ENCODE peak calls at places on chromosomes 12 and 14, in six cellular contexts. One of them, this sample, is unnamed.

GRCh38 chr14:61126083-61126962 is 145.3 kb downstream of the SLC38A6 start:
- DNase-seq in uterus: no peak
- DNase-seq in lower lobe of right lung: no peak
- DNase-seq in psoas muscle: peak; percentile 89
- DNase-seq in RWPE2: no peak
- DNase-seq in lung: no peak
- DNase-seq in this sample: no peak

GRCh38 chr12:65892905-65893304 is 68.6 kb downstream of the HMGA2 start:
- DNase-seq in lung: no peak
- DNase-seq in uterus: no peak
- DNase-seq in psoas muscle: no peak
- DNase-seq in lower lobe of right lung: no peak
- DNase-seq in RWPE2: no peak
- DNase-seq in this sample: no peak

GRCh38 chr14:74792249-74793039 is 29.3 kb downstream of the YLPM1 start:
- DNase-seq in RWPE2: no peak
- DNase-seq in lung: no peak
- DNase-seq in lower lobe of right lung: no peak
- DNase-seq in uterus: no peak
- DNase-seq in psoas muscle: no peak
- DNase-seq in this sample: no peak

GRCh38 chr12:39417916-39418315 is 25.0 kb downstream of the KIF21A start:
- DNase-seq in lung: no peak
- DNase-seq in psoas muscle: no peak
- DNase-seq in RWPE2: no peak
- DNase-seq in lower lobe of right lung: no peak
- DNase-seq in uterus: no peak
- DNase-seq in this sample: no peak

GRCh38 chr12:121620328-121620891 is 5.9 kb upstream of the ORAI1 start:
- DNase-seq in psoas muscle: no peak
- DNase-seq in uterus: no peak
- DNase-seq in RWPE2: no peak
- DNase-seq in lower lobe of right lung: no peak
- DNase-seq in lung: no peak
- DNase-seq in this sample: no peak

GRCh38 chr12:69087986-69088385 is 151.4 kb upstream of the CPSF6 start:
- DNase-seq in uterus: no peak
- DNase-seq in lung: no peak
- DNase-seq in lower lobe of right lung: no peak
- DNase-seq in psoas muscle: no peak
- DNase-seq in RWPE2: no peak
- DNase-seq in this sample: no peak

GRCh38 chr14:92437729-92438280 is 75.8 kb upstream of the RIN3 start:
- DNase-seq in psoas muscle: no peak
- DNase-seq in lower lobe of right lung: no peak
- DNase-seq in uterus: no peak
- DNase-seq in lung: no peak
- DNase-seq in RWPE2: no peak
- DNase-seq in this sample: no peak

GRCh38 chr14:22388669-22389625 is 200.1 kb downstream of the DAD1 start:
- DNase-seq in psoas muscle: no peak
- DNase-seq in uterus: peak; percentile 34
- DNase-seq in RWPE2: no peak
- DNase-seq in lung: no peak
- DNase-seq in lower lobe of right lung: no peak
- DNase-seq in this sample: no peak

GRCh38 chr12:66403746-66404145 is 101.5 kb downstream of the HELB start:
- DNase-seq in RWPE2: no peak
- DNase-seq in lower lobe of right lung: no peak
- DNase-seq in psoas muscle: no peak
- DNase-seq in lung: no peak
- DNase-seq in uterus: no peak
- DNase-seq in this sample: no peak

GRCh38 chr12:69014047-69014446 is 81.1 kb upstream of the CPM start:
- DNase-seq in psoas muscle: no peak
- DNase-seq in lower lobe of right lung: no peak
- DNase-seq in uterus: no peak
- DNase-seq in RWPE2: no peak
- DNase-seq in lung: no peak
- DNase-seq in this sample: no peak

GRCh38 chr12:100199347-100200136 is 1.1 kb upstream of the ACTR6 start:
- DNase-seq in RWPE2: peak; percentile 76
- DNase-seq in uterus: peak; percentile 51
- DNase-seq in psoas muscle: peak; percentile 87
- DNase-seq in lower lobe of right lung: peak; percentile 88
- DNase-seq in lung: peak; percentile 85
- DNase-seq in this sample: peak; percentile 93

GRCh38 chr12:77047341-77048202 is 17.8 kb downstream of the E2F7 start:
- DNase-seq in psoas muscle: no peak
- DNase-seq in uterus: no peak
- DNase-seq in lung: no peak
- DNase-seq in RWPE2: no peak
- DNase-seq in lower lobe of right lung: no peak
- DNase-seq in this sample: no peak

GRCh38 chr14:59664741-59665140 is 88.1 kb upstream of the CCDC175 start:
- DNase-seq in RWPE2: no peak
- DNase-seq in lower lobe of right lung: no peak
- DNase-seq in uterus: no peak
- DNase-seq in psoas muscle: no peak
- DNase-seq in lung: no peak
- DNase-seq in this sample: no peak

GRCh38 chr12:125038976-125039625 is 26.1 kb upstream of the AACS start:
- DNase-seq in RWPE2: no peak
- DNase-seq in psoas muscle: no peak
- DNase-seq in lower lobe of right lung: no peak
- DNase-seq in lung: no peak
- DNase-seq in uterus: no peak
- DNase-seq in this sample: no peak

GRCh38 chr12:128968668-128969067 is 115.4 kb downstream of the GLT1D1 start:
- DNase-seq in lower lobe of right lung: no peak
- DNase-seq in lung: no peak
- DNase-seq in uterus: no peak
- DNase-seq in psoas muscle: no peak
- DNase-seq in RWPE2: no peak
- DNase-seq in this sample: no peak

GRCh38 chr12:128971802-128972201 is 118.5 kb downstream of the GLT1D1 start:
- DNase-seq in lung: no peak
- DNase-seq in lower lobe of right lung: no peak
- DNase-seq in psoas muscle: no peak
- DNase-seq in uterus: no peak
- DNase-seq in RWPE2: no peak
- DNase-seq in this sample: no peak

GRCh38 chr12:128970110-128970509 is 116.8 kb downstream of the GLT1D1 start:
- DNase-seq in uterus: no peak
- DNase-seq in RWPE2: no peak
- DNase-seq in lower lobe of right lung: no peak
- DNase-seq in psoas muscle: no peak
- DNase-seq in lung: no peak
- DNase-seq in this sample: no peak

GRCh38 chr12:128970941-128971340 is 117.7 kb downstream of the GLT1D1 start:
- DNase-seq in lower lobe of right lung: no peak
- DNase-seq in lung: no peak
- DNase-seq in RWPE2: no peak
- DNase-seq in uterus: no peak
- DNase-seq in psoas muscle: no peak
- DNase-seq in this sample: no peak

GRCh38 chr12:128969480-128970055 is 116.3 kb downstream of the GLT1D1 start:
- DNase-seq in lower lobe of right lung: no peak
- DNase-seq in uterus: no peak
- DNase-seq in RWPE2: no peak
- DNase-seq in psoas muscle: no peak
- DNase-seq in lung: no peak
- DNase-seq in this sample: peak; percentile 14
- TF ChIP-seq CTCF in lower lobe of right lung: peak; percentile 29
- TF ChIP-seq CTCF in uterus: peak; percentile 11
- TF ChIP-seq CTCF in RWPE2: peak; percentile 29
- TF ChIP-seq CTCF in psoas muscle: no peak
- TF ChIP-seq CTCF in lung: no peak
- TF ChIP-seq CTCF in this sample: no peak

GRCh38 chr14:103733651-103734050 is 18.0 kb downstream of the ZFYVE21 start:
- DNase-seq in uterus: no peak
- DNase-seq in lower lobe of right lung: peak; percentile 39
- DNase-seq in lung: no peak
- DNase-seq in psoas muscle: peak; percentile 40
- DNase-seq in RWPE2: no peak
- DNase-seq in this sample: no peak
- H3K36me3 ChIP-seq in uterus: no peaks in the 10 kb centered on the region
- H3K36me3 ChIP-seq in lower lobe of right lung: peaks cover 95% of the 10 kb centered on the region
- H3K36me3 ChIP-seq in lung: peaks cover 5% of the 10 kb centered on the region
- H3K36me3 ChIP-seq in psoas muscle: no peaks in the 10 kb centered on the region
- H3K36me3 ChIP-seq in RWPE2: peaks cover 66% of the 10 kb centered on the region
- H3K36me3 ChIP-seq in this sample: peaks cover under 1% of the 10 kb centered on the region

GRCh38 chr14:105294142-105294597 is 6.6 kb downstream of the BRF1 start:
- DNase-seq in uterus: no peak
- DNase-seq in psoas muscle: no peak
- DNase-seq in RWPE2: no peak
- DNase-seq in lower lobe of right lung: no peak
- DNase-seq in lung: no peak
- DNase-seq in this sample: no peak
- H3K4me1 ChIP-seq in uterus: no peaks in the 10 kb centered on the region
- H3K4me1 ChIP-seq in psoas muscle: peaks cover 22% of the 10 kb centered on the region
- H3K4me1 ChIP-seq in RWPE2: no peaks in the 10 kb centered on the region
- H3K4me1 ChIP-seq in lower lobe of right lung: peaks cover 39% of the 10 kb centered on the region
- H3K4me1 ChIP-seq in lung: no peaks in the 10 kb centered on the region
- H3K4me1 ChIP-seq in this sample: peaks cover 8% of the 10 kb centered on the region

DNA sequence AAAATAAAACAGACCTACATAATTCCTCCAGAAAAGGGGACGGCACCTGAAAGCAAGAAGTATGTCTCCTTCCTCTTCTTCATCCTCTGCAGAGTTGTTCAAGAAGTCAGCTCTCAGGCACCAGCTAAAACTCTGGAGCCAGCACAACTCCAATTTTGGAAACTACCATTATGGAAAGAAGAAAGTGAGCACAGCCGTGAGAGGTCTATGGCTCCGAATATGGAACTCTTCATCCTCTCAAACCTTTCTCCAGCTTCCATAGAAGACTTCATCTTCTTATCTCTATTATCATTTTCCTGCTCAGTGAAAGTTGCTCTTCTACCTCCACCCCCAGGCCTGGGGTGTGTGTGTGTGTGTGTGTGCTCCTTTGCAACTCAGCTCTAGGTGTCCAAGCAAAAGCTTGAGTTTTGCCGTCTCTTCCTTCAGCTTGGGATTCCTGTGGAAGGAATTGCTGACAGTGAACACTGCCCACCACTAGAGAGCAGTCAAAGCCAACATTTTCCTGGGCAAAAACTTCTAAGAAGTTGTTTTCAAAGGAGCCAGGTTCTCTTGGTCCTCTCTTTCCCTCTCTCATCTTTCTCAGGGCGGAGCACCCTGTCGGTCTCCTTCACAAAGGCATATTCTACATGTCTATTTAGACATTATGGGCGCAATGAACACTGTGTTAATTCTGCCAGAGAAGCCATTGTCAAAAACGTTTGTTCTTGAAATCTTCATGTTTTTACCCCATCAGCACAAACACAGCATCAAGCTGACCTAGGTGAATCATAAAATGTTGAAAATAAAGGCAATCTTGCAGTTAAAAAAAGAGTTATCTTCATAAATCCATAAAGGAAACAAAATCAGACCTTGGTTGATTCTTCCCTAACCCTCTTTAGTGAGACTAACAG is 155.1 kb downstream of the DIO2 start:
- DNase-seq in uterus: no peak
- DNase-seq in lung: peak; percentile 28
- DNase-seq in lower lobe of right lung: no peak
- DNase-seq in psoas muscle: no peak
- DNase-seq in RWPE2: no peak
- DNase-seq in this sample: no peak
- TF ChIP-seq CTCF in uterus: peak; percentile 59
- TF ChIP-seq CTCF in lung: peak; percentile 3
- TF ChIP-seq CTCF in lower lobe of right lung: peak; percentile 55
- TF ChIP-seq CTCF in psoas muscle: peak; percentile 57
- TF ChIP-seq CTCF in RWPE2: peak; percentile 93
- TF ChIP-seq CTCF in this sample: no peak

DNA sequence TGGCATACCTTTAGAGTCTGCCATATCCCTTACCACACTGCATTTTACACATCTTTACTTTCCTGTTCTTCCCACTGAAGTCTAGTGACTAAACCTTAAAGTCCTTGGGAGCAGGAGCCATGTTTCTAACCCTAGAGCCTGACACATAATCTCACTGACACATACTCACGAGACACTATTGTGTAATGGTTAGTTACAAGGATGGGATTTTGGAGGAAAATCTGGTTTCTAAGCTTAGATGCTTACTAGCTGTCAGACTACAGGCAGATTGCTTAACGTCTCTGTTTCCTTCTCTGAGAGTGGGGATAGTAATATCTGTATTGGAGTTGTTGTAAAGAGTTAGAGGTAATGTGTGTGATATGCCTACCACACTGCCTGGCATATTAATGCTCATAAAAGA is 6.2 kb upstream of the DYRK4 start:
- DNase-seq in RWPE2: no peak
- DNase-seq in lower lobe of right lung: no peak
- DNase-seq in psoas muscle: no peak
- DNase-seq in lung: no peak
- DNase-seq in uterus: no peak
- DNase-seq in this sample: no peak
- H3K36me3 ChIP-seq in RWPE2: peaks cover 91% of the 10 kb centered on the region
- H3K36me3 ChIP-seq in lower lobe of right lung: no peaks in the 10 kb centered on the region
- H3K36me3 ChIP-seq in psoas muscle: no peaks in the 10 kb centered on the region
- H3K36me3 ChIP-seq in lung: no peaks in the 10 kb centered on the region
- H3K36me3 ChIP-seq in uterus: no peaks in the 10 kb centered on the region
- H3K36me3 ChIP-seq in this sample: no peaks in the 10 kb centered on the region

GRCh38 chr12:2457215-2458112 is 337.3 kb upstream of the FKBP4 start:
- DNase-seq in RWPE2: peak; percentile 42
- DNase-seq in lower lobe of right lung: no peak
- DNase-seq in uterus: no peak
- DNase-seq in psoas muscle: no peak
- DNase-seq in lung: no peak
- DNase-seq in this sample: no peak

GRCh38 chr12:2456122-2456812 is 338.5 kb upstream of the FKBP4 start:
- DNase-seq in psoas muscle: no peak
- DNase-seq in lower lobe of right lung: no peak
- DNase-seq in RWPE2: peak; percentile 49
- DNase-seq in uterus: no peak
- DNase-seq in lung: peak; percentile 54
- DNase-seq in this sample: peak; percentile 11

GRCh38 chr12:2455410-2455809 is 339.4 kb upstream of the FKBP4 start:
- DNase-seq in RWPE2: peak; percentile 45
- DNase-seq in uterus: no peak
- DNase-seq in psoas muscle: no peak
- DNase-seq in lung: no peak
- DNase-seq in lower lobe of right lung: no peak
- DNase-seq in this sample: no peak

GRCh38 chr12:2458113-2458414 is 336.7 kb upstream of the FKBP4 start:
- DNase-seq in RWPE2: peak; percentile 29
- DNase-seq in lung: no peak
- DNase-seq in psoas muscle: no peak
- DNase-seq in lower lobe of right lung: no peak
- DNase-seq in uterus: no peak
- DNase-seq in this sample: no peak

DNA sequence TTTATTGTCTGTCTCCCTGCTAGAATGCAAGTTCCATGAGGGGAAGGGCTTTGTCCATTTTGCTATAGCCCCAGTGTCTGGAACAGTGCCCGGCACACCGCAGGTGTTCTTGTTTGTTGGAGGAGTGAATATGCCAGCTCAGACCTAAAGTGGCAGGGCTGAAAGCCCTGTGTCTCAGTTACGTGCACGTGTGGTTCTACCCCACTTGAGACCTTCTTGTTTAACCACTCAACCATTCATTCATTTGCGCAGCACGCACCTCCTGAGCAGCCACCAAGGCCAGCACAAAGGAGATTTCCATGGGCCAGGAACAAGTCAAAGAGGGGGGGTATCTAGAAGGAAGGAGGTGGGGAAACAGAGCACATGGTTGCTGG is 338.0 kb upstream of the FKBP4 start:
- DNase-seq in RWPE2: peak; percentile 45
- DNase-seq in lower lobe of right lung: no peak
- DNase-seq in uterus: no peak
- DNase-seq in psoas muscle: no peak
- DNase-seq in lung: peak; percentile 51
- DNase-seq in this sample: no peak
- H3K4me1 ChIP-seq in RWPE2: no peaks in the 10 kb centered on the region
- H3K4me1 ChIP-seq in lower lobe of right lung: peaks cover 11% of the 10 kb centered on the region
- H3K4me1 ChIP-seq in uterus: no peaks in the 10 kb centered on the region
- H3K4me1 ChIP-seq in psoas muscle: no peaks in the 10 kb centered on the region
- H3K4me1 ChIP-seq in lung: no peaks in the 10 kb centered on the region
- H3K4me1 ChIP-seq in this sample: no peaks in the 10 kb centered on the region

This sample was measured in mucosa of descending colon.